ENCODE peak calls at places on chromosome 21, in five cellular contexts. G is mesothelial cell of epicardium; K is A172; V is activated CD8-positive, alpha-beta memory T cell treated with anti-CD3 and anti-CD28 coated beads for 24 hours; H is psoas muscle. S is an unnamed sample.

GRCh38 chr21:45332981-45333582 is 45.4 kb upstream of the POFUT2 start:
- DNase-seq in G (no peak), K (no peak), V (no peak), H (peak), S (no peak)

GRCh38 chr21:42081931-42082381 is 10.8 kb downstream of the UMODL1 start:
- DNase-seq in G (no peak), K (peak), V (no peak), H (no peak), S (no peak)

GRCh38 chr21:38809170-38809878 is 3.6 kb downstream of the ETS2 start:
- DNase-seq in G (no peak), K (no peak), V (no peak), H (no peak), S (no peak)

GRCh38 chr21:45617021-45617930 is 26.2 kb upstream of the PCBP3 start:
- DNase-seq in G (no peak), K (no peak), V (no peak), H (no peak), S (no peak)

GRCh38 chr21:28580585-28580984 is 412.1 kb downstream of the LTN1 start:
- DNase-seq in G (no peak), K (no peak), V (no peak), H (no peak), S (no peak)

GRCh38 chr21:42313501-42313969 is 1.7 kb downstream of the TFF3 start:
- DNase-seq in G (peak), K (no peak), V (peak), H (no peak), S (peak)

GRCh38 chr21:32325706-32326105 is 27.1 kb downstream of the MRAP start:
- DNase-seq in G (peak), K (no peak), V (no peak), H (no peak), S (no peak)

GRCh38 chr21:41600961-41601572 is 93.1 kb upstream of the TMPRSS2 start:
- DNase-seq in G (no peak), K (no peak), V (no peak), H (no peak), S (no peak)

GRCh38 chr21:41630249-41630648 is 122.3 kb upstream of the TMPRSS2 start:
- DNase-seq in G (no peak), K (peak), V (no peak), H (no peak), S (no peak)

GRCh38 chr21:17472592-17473271 is 40.1 kb upstream of the CXADR start:
- DNase-seq in G (no peak), K (no peak), V (no peak), H (no peak), S (no peak)

GRCh38 chr21:21612446-21612845 is 614.2 kb downstream of the NCAM2 start:
- DNase-seq in G (no peak), K (peak), V (no peak), H (no peak), S (no peak)

GRCh38 chr21:19256934-19257660 is 853.5 kb upstream of the TMPRSS15 start:
- DNase-seq in G (no peak), K (no peak), V (no peak), H (no peak), S (no peak)

GRCh38 chr21:37196847-37197246 is 70.3 kb downstream of the VPS26C start:
- DNase-seq in G (no peak), K (no peak), V (no peak), H (no peak), S (no peak)

GRCh38 chr21:46667191-46667734 is 31.8 kb downstream of the PRMT2 start:
- DNase-seq in G (no peak), K (peak), V (peak), H (peak), S (peak)

GRCh38 chr21:30199989-30200388 is 15.9 kb downstream of the CLDN8 start:
- DNase-seq in G (no peak), K (no peak), V (no peak), H (no peak), S (no peak)

GRCh38 chr21:34639882-34640788 is 25.2 kb upstream of the RCAN1 start:
- DNase-seq in G (no peak), K (peak), V (no peak), H (no peak), S (no peak)

GRCh38 chr21:46618738-46619369 is 14.0 kb upstream of the S100B start:
- DNase-seq in G (no peak), K (no peak), V (no peak), H (no peak), S (no peak)

GRCh38 chr21:28821276-28822063 is 171.2 kb downstream of the LTN1 start:
- DNase-seq in G (no peak), K (no peak), V (no peak), H (no peak), S (no peak)

GRCh38 chr21:17462276-17462981 is 50.4 kb upstream of the CXADR start:
- DNase-seq in G (no peak), K (no peak), V (no peak), H (no peak), S (no peak)

GRCh38 chr21:41066086-41066938 is 101.6 kb upstream of the BACE2 start:
- DNase-seq in G (no peak), K (no peak), V (no peak), H (no peak), S (no peak)

GRCh38 chr21:41358193-41359166 is 3.3 kb upstream of the MX2 start:
- DNase-seq in G (peak), K (no peak), V (no peak), H (no peak), S (no peak)

GRCh38 chr21:46411691-46412090 is 47.0 kb upstream of the DIP2A start:
- DNase-seq in G (no peak), K (no peak), V (no peak), H (peak), S (no peak)

GRCh38 chr21:14572206-14572780 is 26.2 kb upstream of the SAMSN1 start:
- DNase-seq in G (no peak), K (no peak), V (no peak), H (no peak), S (no peak)

GRCh38 chr21:31034378-31034777 is 3.9 kb downstream of the KRTAP19-8 start:
- DNase-seq in G (no peak), K (no peak), V (no peak), H (no peak), S (no peak)

GRCh38 chr21:38354231-38354630 is 97.4 kb downstream of the KCNJ15 start:
- DNase-seq in G (no peak), K (no peak), V (no peak), H (no peak), S (no peak)

GRCh38 chr21:16072692-16073091 is 342.9 kb downstream of the USP25 start:
- DNase-seq in G (no peak), K (peak), V (no peak), H (no peak), S (no peak)

GRCh38 chr21:26366781-26367180 is 196.2 kb upstream of the APP start:
- DNase-seq in G (no peak), K (peak), V (no peak), H (no peak), S (no peak)

GRCh38 chr21:37552496-37553399 is 186.2 kb downstream of the DYRK1A start:
- DNase-seq in G (peak), K (no peak), V (peak), H (peak), S (no peak)

GRCh38 chr21:36355071-36355680 is 30.0 kb upstream of the CHAF1B start:
- DNase-seq in G (no peak), K (no peak), V (no peak), H (no peak), S (peak)

GRCh38 chr21:21232320-21232719 is 234.1 kb downstream of the NCAM2 start:
- DNase-seq in G (no peak), K (peak), V (no peak), H (no peak), S (peak)

GRCh38 chr21:45888361-45889009 is 93.1 kb upstream of the COL6A1 start:
- DNase-seq in G (no peak), K (no peak), V (no peak), H (no peak), S (no peak)

GRCh38 chr21:27693376-27693775 is 726.5 kb upstream of the ADAMTS5 start:
- DNase-seq in G (no peak), K (peak), V (no peak), H (no peak), S (no peak)

GRCh38 chr21:30719401-30719800 is 824 bp upstream of the KRTAP21-3 start:
- DNase-seq in G (no peak), K (no peak), V (no peak), H (no peak), S (peak)

GRCh38 chr21:29504751-29505321 is 206.1 kb downstream of the BACH1 start:
- DNase-seq in G (no peak), K (peak), V (no peak), H (no peak), S (no peak)

GRCh38 chr21:35231115-35231514 is 182.0 kb upstream of the RUNX1 start:
- DNase-seq in G (no peak), K (peak), V (no peak), H (no peak), S (peak)

GRCh38 chr21:43608225-43608624 is 51.1 kb downstream of the HSF2BP start:
- DNase-seq in G (no peak), K (peak), V (no peak), H (no peak), S (no peak)

GRCh38 chr21:34200288-34200905 is 127.0 kb downstream of the MRPS6 start:
- DNase-seq in G (no peak), K (no peak), V (peak), H (peak), S (no peak)

GRCh38 chr21:35343046-35343816 is 294.1 kb upstream of the RUNX1 start:
- DNase-seq in G (no peak), K (peak), V (no peak), H (no peak), S (no peak)

GRCh38 chr21:37338671-37339526 is 27.7 kb upstream of the DYRK1A start:
- DNase-seq in G (peak), K (peak), V (no peak), H (peak), S (peak)

S was measured in DMS53.